ENCODE peak calls at places on chromosomes 3 and 15, in five cellular contexts. K is EH, M is HL-60, I is upper lobe of left lung, S is HS-5. J is an unnamed sample.

GRCh38 chr3:136135039-136135802 is 60.9 kb downstream of the MSL2 start:
- DNase-seq in K (no peak), M (no peak), I (no peak), S (no peak), J (no peak)

GRCh38 chr3:194775731-194776130 is 90.0 kb downstream of the FAM43A start:
- DNase-seq in K (no peak), M (no peak), I (no peak), S (no peak), J (no peak)

GRCh38 chr3:191120447-191121304 is 78.4 kb upstream of the OSTN start:
- DNase-seq in K (no peak), M (no peak), I (no peak), S (no peak), J (no peak)

GRCh38 chr3:71258116-71258515 is 325.4 kb downstream of the FOXP1 start:
- DNase-seq in K (peak), M (no peak), I (no peak), S (peak), J (no peak)

GRCh38 chr3:189298469-189299375 is 127.0 kb downstream of the TPRG1 start:
- DNase-seq in K (no peak), M (no peak), I (no peak), S (no peak), J (no peak)

GRCh38 chr3:142897807-142898206 is 8.9 kb upstream of the PCOLCE2 start:
- DNase-seq in K (no peak), M (no peak), I (no peak), S (no peak), J (no peak)

GRCh38 chr3:57821765-57822164 is 65.7 kb downstream of the SLMAP start:
- DNase-seq in K (no peak), M (no peak), I (no peak), S (no peak), J (no peak)

GRCh38 chr15:33313491-33313890 is 2.7 kb downstream of the RYR3 start:
- DNase-seq in K (no peak), M (no peak), I (no peak), S (no peak), J (no peak)

GRCh38 chr3:86029590-86029989 is 961.4 kb downstream of the VGLL3 start:
- DNase-seq in K (no peak), M (no peak), I (no peak), S (peak), J (no peak)

GRCh38 chr3:36677331-36678007 is 86.9 kb downstream of the DCLK3 start:
- DNase-seq in K (peak), M (no peak), I (no peak), S (peak), J (no peak)

GRCh38 chr3:160400631-160401150 is 1.2 kb downstream of the SMC4 start:
- DNase-seq in K (peak), M (no peak), I (peak), S (no peak), J (no peak)

GRCh38 chr15:59306520-59307163 is 66.0 kb downstream of the MYO1E start:
- DNase-seq in K (no peak), M (no peak), I (no peak), S (peak), J (no peak)

GRCh38 chr3:10845839-10846656 is 30.0 kb downstream of the SLC6A11 start:
- DNase-seq in K (no peak), M (no peak), I (no peak), S (no peak), J (no peak)

GRCh38 chr3:46671541-46672348 is 21.7 kb downstream of the ALS2CL start:
- DNase-seq in K (no peak), M (no peak), I (peak), S (no peak), J (no peak)

GRCh38 chr15:70245932-70246622 is 148.4 kb upstream of the TLE3 start:
- DNase-seq in K (peak), M (no peak), I (peak), S (no peak), J (no peak)

J was measured in occipital lobe.